ENCODE peak calls at places on chromosomes 16 and 17, in six cellular contexts. P is A549; C is activated CD4-positive, alpha-beta T cell treated with anti-CD3 and anti-CD28 coated beads, Interleukin-2, amount 10 ng/mL, durations not matched to agents 7 days and 5 days; O is effector CD4-positive, alpha-beta T cell; N is NCI-H446; E is stimulated activated CD4-positive, alpha-beta T cell treated with anti-CD3 and anti-CD28 coated beads, Interleukin-1b, Interleukin-23, amount 100 ng/mL, for 24 hours. X is an unnamed sample.

GRCh38 chr16:30342751-30343490 is 12.2 kb downstream of the CD2BP2 start:
- DNase-seq in E (no peak), O (no peak), P (no peak), C (no peak), N (no peak), X (no peak)

GRCh38 chr17:17682737-17683675 is 1.7 kb downstream of the RAI1 start:
- DNase-seq in C (peak), O (peak), E (peak), N (peak), P (peak), X (peak)

GRCh38 chr17:38672788-38673713 is 1.7 kb downstream of the EPOP start:
- DNase-seq in C (no peak), N (no peak), E (no peak), O (no peak), P (no peak), X (no peak)

GRCh38 chr16:609316-609715 is 19.4 kb downstream of the RAB40C start:
- DNase-seq in C (no peak), P (no peak), N (no peak), O (no peak), E (no peak), X (no peak)

GRCh38 chr17:27319536-27320221 is 25.8 kb downstream of the WSB1 start:
- DNase-seq in C (no peak), N (peak), E (no peak), O (no peak), P (no peak), X (no peak)

GRCh38 chr17:82826211-82826610 is 13.6 kb downstream of the ZNF750 start:
- DNase-seq in N (no peak), O (no peak), E (no peak), P (no peak), C (no peak), X (no peak)

GRCh38 chr17:52383493-52384100 is 225.1 kb upstream of the CA10 start:
- DNase-seq in E (no peak), N (peak), C (peak), O (no peak), P (peak), X (peak)

GRCh38 chr16:3949946-3950342 is 69.4 kb upstream of the CREBBP start:
- DNase-seq in N (no peak), P (no peak), C (no peak), O (no peak), E (no peak), X (no peak)

GRCh38 chr16:979859-980594 is 1.5 kb upstream of the SOX8 start:
- DNase-seq in E (no peak), C (no peak), N (no peak), O (no peak), P (no peak), X (no peak)

GRCh38 chr17:49063652-49064051 is 66.5 kb downstream of the IGF2BP1 start:
- DNase-seq in O (no peak), N (no peak), E (no peak), C (no peak), P (no peak), X (no peak)

GRCh38 chr17:37478187-37478586 is 11.5 kb upstream of the DUSP14 start:
- DNase-seq in C (no peak), O (no peak), E (no peak), P (no peak), N (no peak), X (no peak)

GRCh38 chr17:77315551-77316190 is 174.9 kb downstream of the SEC14L1 start:
- DNase-seq in C (no peak), N (no peak), O (no peak), P (no peak), E (no peak), X (no peak)

GRCh38 chr16:10098991-10099390 is 83.2 kb downstream of the GRIN2A start:
- DNase-seq in O (no peak), C (no peak), E (no peak), N (no peak), P (no peak), X (no peak)

X was measured in NCI-H1930.